ENCODE peak calls at places on chromosomes 2 and 18, in five cellular contexts. Y is body of pancreas, W is glutamatergic neuron, G is psoas muscle, N is GM12865. I is an unnamed sample.

GRCh38 chr2:237944302-237944701 is 22.5 kb upstream of the UBE2F start:
- DNase-seq in G (no peak), Y (no peak), N (no peak), W (no peak), I (no peak)

GRCh38 chr18:31102020-31102684 is at the start of gene DSC2:
- DNase-seq in N (no peak), G (peak; percentile 17), W (peak; percentile 88), Y (peak; percentile 67), I (no peak)

GRCh38 chr2:20074001-20074648 is 22.7 kb upstream of the LAPTM4A start:
- DNase-seq in W (no peak), G (no peak), N (no peak), Y (peak; percentile 72), I (no peak)

GRCh38 chr2:161312996-161313395 is 4.8 kb downstream of the PSMD14 start:
- DNase-seq in N (no peak), G (no peak), Y (no peak), W (no peak), I (no peak)

GRCh38 chr2:241692448-241692847 is 5.8 kb upstream of the DTYMK start:
- DNase-seq in N (no peak), Y (no peak), W (no peak), G (no peak), I (no peak)

GRCh38 chr18:24068945-24069693 is 54.6 kb downstream of the TTC39C start:
- DNase-seq in N (no peak), W (no peak), Y (no peak), G (no peak), I (no peak)

GRCh38 chr2:14826518-14826917 is 194.0 kb downstream of the LRATD1 start:
- DNase-seq in W (no peak), G (no peak), Y (no peak), N (no peak), I (no peak)

GRCh38 chr2:30226144-30227032 is 4.9 kb upstream of the LBH start:
- DNase-seq in Y (no peak), N (peak; percentile 64), W (no peak), G (no peak), I (no peak)

GRCh38 chr2:53752385-53752784 is 15.2 kb upstream of the CHAC2 start:
- DNase-seq in G (no peak), N (no peak), W (no peak), Y (no peak), I (no peak)

GRCh38 chr2:102336502-102336945 is 19.1 kb upstream of the IL18R1 start:
- DNase-seq in N (no peak), G (peak; percentile 29), W (no peak), Y (no peak), I (no peak)

GRCh38 chr2:82215212-82215611 is 1910.7 kb upstream of the LRRTM1 start:
- DNase-seq in N (no peak), Y (no peak), G (no peak), W (no peak), I (no peak)

GRCh38 chr18:76621184-76621583 is 126.1 kb upstream of the ZNF516 start:
- DNase-seq in W (no peak), G (no peak), Y (no peak), N (no peak), I (no peak)

GRCh38 chr2:6679481-6679880 is 186.2 kb downstream of the CMPK2 start:
- DNase-seq in W (no peak), N (no peak), Y (no peak), G (no peak), I (no peak)

GRCh38 chr2:101004671-101005325 is 2.7 kb downstream of the RPL31 start:
- DNase-seq in Y (no peak), G (no peak), W (no peak), N (no peak), I (no peak)

GRCh38 chr18:69992776-69993175 is 45.1 kb upstream of the CD226 start:
- DNase-seq in N (no peak), Y (no peak), W (no peak), G (no peak), I (no peak)

GRCh38 chr18:31041346-31042067 is 1.0 kb downstream of the DSC3 start:
- DNase-seq in Y (no peak), G (no peak), W (peak; percentile 43), N (no peak), I (no peak)

GRCh38 chr2:197952540-197953202 is 148.3 kb downstream of the PLCL1 start:
- DNase-seq in W (no peak), Y (no peak), G (no peak), N (peak; percentile 33), I (no peak)

GRCh38 chr2:11904029-11904428 is 157.6 kb downstream of the LPIN1 start:
- DNase-seq in G (no peak), Y (no peak), N (peak; percentile 39), W (no peak), I (no peak)

GRCh38 chr2:238701907-238702206 is 146.0 kb upstream of the TWIST2 start:
- DNase-seq in W (no peak), Y (no peak), G (no peak), N (no peak), I (no peak)

GRCh38 chr2:190507135-190507534 is 27.4 kb downstream of the NEMP2 start:
- DNase-seq in G (no peak), N (no peak), W (no peak), Y (no peak), I (peak; percentile 82)

GRCh38 chr18:28735731-28736130 is 558.8 kb upstream of the CDH2 start:
- DNase-seq in G (no peak), N (no peak), W (no peak), Y (no peak), I (no peak)

GRCh38 chr2:160747771-160748170 is 254.2 kb upstream of the RBMS1 start:
- DNase-seq in W (no peak), Y (no peak), G (no peak), N (no peak), I (no peak)

GRCh38 chr18:76593838-76594237 is 98.8 kb upstream of the ZNF516 start:
- DNase-seq in G (no peak), Y (no peak), W (no peak), N (no peak), I (no peak)

GRCh38 chr2:195322324-195322723 is 334.7 kb upstream of the SLC39A10 start:
- DNase-seq in W (no peak), G (no peak), N (no peak), Y (no peak), I (peak; percentile 81)

GRCh38 chr2:128783896-128784295 is 465.2 kb upstream of the HS6ST1 start:
- DNase-seq in Y (no peak), W (no peak), G (no peak), N (no peak), I (no peak)

GRCh38 chr2:233953106-233953801 is 36.1 kb downstream of the TRPM8 start:
- DNase-seq in W (no peak), Y (no peak), G (no peak), N (no peak), I (peak; percentile 95)

GRCh38 chr2:15795426-15795825 is 144.9 kb upstream of the MYCN start:
- DNase-seq in G (peak; percentile 41), Y (no peak), N (no peak), W (no peak), I (no peak)

GRCh38 chr2:98477506-98477905 is 32.8 kb downstream of the INPP4A start:
- DNase-seq in N (no peak), G (no peak), Y (no peak), W (no peak), I (no peak)

GRCh38 chr2:104965900-104966299 is 72.0 kb upstream of the MRPS9 start:
- DNase-seq in G (no peak), N (no peak), W (no peak), Y (no peak), I (no peak)

GRCh38 chr2:208252766-208253492 is 1.9 kb downstream of the IDH1 start:
- DNase-seq in Y (no peak), G (no peak), N (no peak), W (no peak), I (no peak)

GRCh38 chr2:38377501-38378258 is 607 bp upstream of the ATL2 start:
- DNase-seq in Y (no peak), G (no peak), W (no peak), N (no peak), I (no peak)

GRCh38 chr2:181810823-181811695 is 80.5 kb upstream of the ITPRID2 start:
- DNase-seq in W (no peak), G (no peak), Y (peak; percentile 64), N (no peak), I (peak; percentile 84)

GRCh38 chr2:45654250-45654649 is 2.8 kb downstream of the PRKCE start:
- DNase-seq in N (no peak), Y (no peak), W (no peak), G (no peak), I (no peak)

DNA sequence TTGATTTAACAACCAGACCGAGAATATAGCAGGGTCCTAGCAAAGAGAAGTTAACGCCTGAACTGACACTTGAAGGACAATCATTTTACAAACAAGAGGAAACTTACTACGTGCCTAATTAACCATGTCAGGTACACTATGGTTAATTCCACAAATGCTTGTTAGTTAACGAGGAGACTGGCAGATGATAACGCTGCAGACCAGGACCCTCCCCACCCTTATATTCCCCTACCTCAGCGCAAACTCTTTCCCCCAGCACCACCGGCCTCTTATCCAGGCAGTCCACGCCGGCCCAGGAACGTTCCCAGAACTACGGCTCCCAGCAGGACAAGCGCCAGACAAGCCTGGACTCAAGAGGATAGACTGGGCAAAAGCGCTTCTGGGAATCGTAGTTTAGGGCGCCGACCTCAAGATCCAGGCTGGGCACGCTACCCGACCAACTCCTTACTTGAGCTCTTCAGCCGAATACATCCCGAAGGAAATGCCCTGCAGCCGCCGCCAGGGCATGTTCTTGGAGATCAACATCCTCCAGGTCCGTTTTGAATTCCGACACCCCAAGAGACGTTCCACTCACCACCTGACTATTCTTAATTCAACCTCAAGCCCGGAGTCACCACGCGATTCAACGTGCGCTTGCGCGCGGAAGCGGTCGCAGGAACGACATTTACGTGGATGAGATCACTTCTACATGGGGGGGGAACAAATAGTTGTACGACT is at the start of gene POLR1A:
- DNase-seq in W (peak; percentile 84), N (peak; percentile 92), Y (peak; percentile 89), G (peak; percentile 88), I (peak; percentile 85)
- TF ChIP-seq CTCF in W (no peak), N (no peak), Y (peak; percentile 24), G (peak; percentile 4), I (no peak)

GRCh38 chr2:46937457-46937856 is 21.9 kb upstream of the MCFD2 start:
- DNase-seq in W (no peak), G (no peak), N (no peak), Y (no peak), I (no peak)
- TF ChIP-seq CTCF in W (peak; percentile 47), G (peak; percentile 18), N (peak; percentile 23), Y (peak; percentile 24), I (no peak)

GRCh38 chr18:46097378-46097852 is 681 bp downstream of the ATP5F1A start:
- DNase-seq in N (peak; percentile 50), W (no peak), G (no peak), Y (peak; percentile 23), I (no peak)

GRCh38 chr18:46096651-46097300 is 1.3 kb downstream of the ATP5F1A start:
- DNase-seq in W (no peak), G (no peak), N (peak; percentile 65), Y (no peak), I (no peak)

GRCh38 chr18:46099463-46099862 is 1.4 kb upstream of the ATP5F1A start:
- DNase-seq in Y (no peak), G (no peak), W (no peak), N (no peak), I (no peak)

GRCh38 chr18:46098616-46098933 is 479 bp upstream of the ATP5F1A start:
- DNase-seq in W (no peak), N (no peak), G (no peak), Y (no peak), I (no peak)

GRCh38 chr18:46097853-46098615 is at the start of gene ATP5F1A:
- DNase-seq in G (peak; percentile 84), W (peak; percentile 85), N (peak; percentile 92), Y (peak; percentile 91), I (peak; percentile 54)
- TF ChIP-seq CTCF in G (no peak), W (no peak), N (no peak), Y (no peak), I (peak; percentile 12)

GRCh38 chr2:122300758-122301157 is 545.3 kb downstream of the TSN start:
- DNase-seq in W (no peak), N (peak; percentile 45), Y (no peak), G (no peak), I (no peak)
- TF ChIP-seq CTCF in W (no peak), N (peak; percentile 54), Y (no peak), G (no peak), I (peak; percentile 16)